ENCODE peak calls at places on chromosomes 2 and 18, in eight cellular contexts. L is dorsolateral prefrontal cortex; E is CD4-positive, alpha-beta T cell; N is foreskin fibroblast; I is transverse colon; C is A549; A is B cell; Z is right lobe of liver. F is an unnamed sample.

GRCh38 chr2:3793233-3793632 is 89.9 kb downstream of the DCDC2C start:
- DNase-seq in E (no peak), A (no peak), Z (no peak), C (no peak), N (no peak), L (no peak), I (no peak), F (no peak)

GRCh38 chr2:238994876-238995275 is 147.0 kb downstream of the TWIST2 start:
- DNase-seq in L (no peak), A (no peak), I (no peak), Z (no peak), E (no peak), C (no peak), N (peak), F (no peak)

GRCh38 chr2:122132292-122132691 is 376.8 kb downstream of the TSN start:
- DNase-seq in I (no peak), Z (no peak), E (no peak), L (no peak), N (peak), C (no peak), A (no peak), F (no peak)

GRCh38 chr2:172643142-172643541 is 87.3 kb downstream of the PDK1 start:
- DNase-seq in E (no peak), I (no peak), L (no peak), C (no peak), Z (no peak), N (peak), A (no peak), F (no peak)

GRCh38 chr2:37891846-37892435 is 33.1 kb upstream of the RMDN2 start:
- DNase-seq in C (no peak), I (no peak), A (no peak), L (no peak), E (no peak), Z (no peak), N (no peak), F (no peak)

GRCh38 chr2:239688098-239688497 is 287.3 kb upstream of the HDAC4 start:
- DNase-seq in C (peak), A (no peak), N (no peak), Z (peak), I (no peak), L (no peak), E (peak), F (no peak)

GRCh38 chr2:239146011-239146641 is 254.7 kb downstream of the HDAC4 start:
- DNase-seq in C (no peak), L (no peak), Z (peak), N (no peak), E (no peak), A (no peak), I (no peak), F (no peak)

GRCh38 chr2:132664096-132664495 is 5.9 kb downstream of the LYPD1 start:
- DNase-seq in A (no peak), N (no peak), L (no peak), E (no peak), Z (no peak), C (no peak), I (no peak), F (no peak)

GRCh38 chr2:145108385-145108784 is 588.5 kb upstream of the ZEB2 start:
- DNase-seq in A (no peak), Z (no peak), C (no peak), I (no peak), E (no peak), L (no peak), N (no peak), F (no peak)

GRCh38 chr2:101440127-101440738 is 34.7 kb downstream of the RFX8 start:
- DNase-seq in E (no peak), C (no peak), L (no peak), I (no peak), Z (no peak), A (no peak), N (peak), F (no peak)

GRCh38 chr2:233179848-233180368 is 71.6 kb upstream of the ATG16L1 start:
- DNase-seq in I (no peak), Z (no peak), N (no peak), L (no peak), E (no peak), C (no peak), A (no peak), F (no peak)

GRCh38 chr2:72917138-72917874 is at the start of gene EMX1:
- DNase-seq in L (peak), E (no peak), Z (peak), I (peak), N (peak), C (peak), A (peak), F (no peak)

GRCh38 chr2:24766609-24767008 is 26.6 kb downstream of the PTRHD1 start:
- DNase-seq in Z (no peak), I (no peak), A (no peak), E (no peak), L (no peak), C (no peak), N (no peak), F (no peak)

GRCh38 chr2:159595410-159596046 is 20.8 kb downstream of the BAZ2B start:
- DNase-seq in C (no peak), L (no peak), I (no peak), Z (no peak), N (no peak), E (no peak), A (no peak), F (no peak)

GRCh38 chr2:37779123-37779522 is 107.7 kb upstream of the CDC42EP3 start:
- DNase-seq in N (no peak), L (no peak), I (no peak), E (no peak), A (no peak), Z (no peak), C (no peak), F (no peak)

GRCh38 chr18:56576826-56577573 is 61.4 kb downstream of the TXNL1 start:
- DNase-seq in L (peak), C (no peak), I (no peak), A (no peak), Z (no peak), E (no peak), N (no peak), F (peak)

GRCh38 chr18:54772081-54772480 is 56.2 kb upstream of the RAB27B start:
- DNase-seq in A (no peak), N (peak), E (no peak), I (no peak), C (no peak), Z (no peak), L (no peak), F (no peak)

GRCh38 chr2:99707592-99707991 is 217.8 kb upstream of the REV1 start:
- DNase-seq in Z (no peak), N (peak), A (no peak), I (no peak), L (no peak), E (no peak), C (no peak), F (no peak)

DNA sequence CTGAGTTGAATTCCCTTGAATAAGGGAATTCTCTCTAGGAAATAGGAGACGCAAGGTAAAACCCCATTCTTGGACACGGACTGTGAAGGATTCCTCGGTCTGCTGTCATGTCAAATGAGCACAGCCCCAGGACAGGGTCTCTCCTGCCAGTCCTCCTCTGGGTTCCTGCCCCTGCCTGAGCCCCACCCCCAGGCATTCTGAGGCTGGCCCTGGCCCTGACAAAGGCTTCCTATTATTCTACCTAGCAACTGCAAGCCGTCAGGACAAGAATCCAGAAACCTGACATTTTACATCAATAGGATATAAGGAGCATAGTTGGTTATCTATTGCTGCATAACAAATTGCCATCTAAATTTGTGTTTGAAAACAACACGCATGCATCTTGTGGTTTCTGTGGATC is 253.3 kb upstream of the AGAP1 start:
- DNase-seq in N (no peak), C (no peak), Z (no peak), L (no peak), E (no peak), A (no peak), I (no peak), F (no peak)
- TF ChIP-seq CTCF in N (no peak), C (no peak), Z (no peak), L (no peak), E (no peak), A (no peak), I (no peak), F (no peak)

GRCh38 chr2:174078275-174078674 is 113.1 kb upstream of the SP3 start:
- DNase-seq in C (no peak), N (peak), A (no peak), E (no peak), Z (no peak), I (no peak), L (no peak), F (no peak)
- TF ChIP-seq CTCF in C (peak), N (peak), A (peak), E (peak), Z (peak), I (peak), L (peak), F (peak)

GRCh38 chr18:58175122-58175687 is 131.2 kb downstream of the NEDD4L start:
- DNase-seq in Z (no peak), L (no peak), E (no peak), C (no peak), N (no peak), I (no peak), A (no peak), F (no peak)
- TF ChIP-seq CTCF in Z (no peak), L (no peak), E (no peak), C (no peak), N (no peak), I (no peak), A (no peak), F (no peak)

DNA sequence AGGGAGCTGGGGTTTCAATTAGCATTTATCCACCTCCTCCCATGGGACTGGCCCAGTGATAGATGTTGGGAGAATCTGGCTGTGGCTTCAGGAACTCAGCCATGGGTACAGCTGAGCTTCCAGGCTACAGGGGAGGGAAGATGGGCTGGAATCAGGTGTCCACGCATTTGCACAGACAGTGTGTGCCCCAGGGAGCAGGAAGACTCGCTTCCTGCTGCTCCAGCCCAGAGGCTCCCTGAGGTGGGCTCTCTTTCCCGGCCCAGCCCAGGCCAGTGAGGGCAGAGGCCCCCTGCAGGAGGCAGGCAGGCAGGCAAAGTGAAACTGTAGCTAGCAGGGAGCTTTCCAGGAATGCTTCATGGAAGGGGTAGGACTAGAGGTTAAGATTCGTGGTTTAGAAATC is 28.7 kb downstream of the DYSF start:
- DNase-seq in I (no peak), N (no peak), L (no peak), E (no peak), C (no peak), A (no peak), Z (no peak), F (no peak)
- TF ChIP-seq CTCF in I (no peak), N (no peak), L (no peak), E (no peak), C (no peak), A (no peak), Z (no peak), F (no peak)

DNA sequence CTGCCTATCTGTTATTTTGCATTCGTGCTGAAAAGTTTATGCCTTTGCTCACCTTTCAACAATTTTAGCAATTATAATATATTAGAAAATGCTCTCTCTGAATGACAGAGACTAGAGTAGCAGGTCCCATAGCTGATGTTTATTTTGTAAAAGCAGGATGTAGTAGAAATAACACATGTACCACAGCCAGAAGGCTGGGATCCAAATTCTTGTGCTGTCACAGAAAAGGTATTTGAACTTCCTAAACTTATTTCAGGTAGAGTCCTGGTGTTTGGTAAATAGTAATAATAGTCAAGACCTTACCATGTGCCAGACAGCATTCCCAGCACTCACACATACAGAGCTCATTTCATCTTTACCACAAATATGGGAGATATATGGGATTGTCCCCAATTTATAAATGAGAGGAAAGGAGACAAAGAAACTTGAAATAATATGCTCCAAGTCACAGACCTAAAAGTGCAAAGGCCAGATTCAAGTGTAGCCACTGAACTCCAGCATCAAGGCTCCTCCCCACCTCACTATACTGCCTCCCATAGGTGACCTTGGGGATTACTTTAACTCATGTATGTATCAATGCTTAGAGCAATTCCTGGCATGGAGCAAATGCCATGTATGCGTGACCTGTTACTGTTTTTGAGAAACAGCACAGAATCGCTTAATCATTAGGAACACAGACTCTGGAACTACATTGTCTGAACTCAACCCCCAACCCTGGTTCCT is 284.7 kb upstream of the RAB12 start:
- DNase-seq in I (no peak), Z (no peak), E (no peak), N (no peak), A (no peak), L (no peak), C (no peak), F (no peak)
- TF ChIP-seq CTCF in I (no peak), Z (peak), E (no peak), N (peak), A (no peak), L (no peak), C (no peak), F (no peak)

GRCh38 chr2:30072250-30072842 is 74.5 kb upstream of the YPEL5 start:
- DNase-seq in N (peak), Z (peak), A (peak), E (peak), L (peak), C (peak), I (peak), F (peak)
- TF ChIP-seq CTCF in N (peak), Z (peak), A (peak), E (peak), L (peak), C (peak), I (peak), F (peak)

GRCh38 chr2:219175928-219176817 is 552 bp downstream of the CNPPD1 start:
- DNase-seq in I (peak), C (peak), E (no peak), A (peak), N (peak), Z (peak), L (peak), F (no peak)
- TF ChIP-seq CTCF in I (peak), C (no peak), E (no peak), A (no peak), N (peak), Z (no peak), L (peak), F (no peak)

DNA sequence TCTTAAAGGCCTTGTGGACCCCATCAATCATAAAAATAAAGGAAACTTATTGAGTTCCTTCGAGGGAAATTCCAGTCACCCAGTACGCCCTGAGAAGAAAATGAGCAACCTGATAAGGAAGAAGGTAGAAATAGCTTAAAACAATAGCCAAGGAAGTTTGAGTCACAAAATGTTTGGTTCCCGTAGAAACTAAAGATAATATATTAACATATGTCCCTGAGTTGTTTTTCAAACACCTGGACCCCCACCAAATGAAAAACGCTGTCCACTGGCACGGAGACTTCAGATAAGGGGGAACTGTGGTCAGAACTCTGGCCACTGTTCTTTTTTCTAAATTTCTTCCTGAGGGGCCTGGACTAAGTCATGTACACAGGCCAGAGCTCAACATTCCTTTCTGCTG is 669.1 kb downstream of the ADCYAP1 start:
- DNase-seq in I (no peak), C (no peak), A (no peak), E (no peak), Z (no peak), N (peak), L (no peak), F (no peak)
- TF ChIP-seq CTCF in I (no peak), C (no peak), A (no peak), E (no peak), Z (no peak), N (no peak), L (no peak), F (no peak)

GRCh38 chr2:237570776-237571335 is 4.5 kb downstream of the PRLH start:
- DNase-seq in L (no peak), A (no peak), E (no peak), Z (peak), N (no peak), C (no peak), I (no peak), F (no peak)
- TF ChIP-seq CTCF in L (no peak), A (no peak), E (no peak), Z (no peak), N (no peak), C (no peak), I (no peak), F (no peak)

GRCh38 chr18:62944454-62944853 is 229.1 kb downstream of the PHLPP1 start:
- DNase-seq in E (no peak), C (no peak), A (no peak), Z (no peak), N (peak), L (no peak), I (no peak), F (no peak)
- TF ChIP-seq CTCF in E (no peak), C (no peak), A (no peak), Z (no peak), N (no peak), L (no peak), I (no peak), F (peak)

F was measured in D721Med.